ENCODE peak calls at places on chromosome 17, in eight cellular contexts. T is HTR-8/SVneo, V is HFFc6, U is M059J, G is transverse colon, M is amygdala, X is EL, D is iPS DF 6.9. F is an unnamed sample.

GRCh38 chr17:82101767-82102679 is 4.0 kb upstream of the FASN start:
- DNase-seq in U (no peak), T (no peak), M (peak), V (no peak), G (no peak), X (no peak), D (no peak), F (no peak)

GRCh38 chr17:79626156-79626890 is 15.5 kb upstream of the RBFOX3 start:
- DNase-seq in G (peak), D (no peak), T (no peak), V (no peak), M (no peak), X (no peak), U (no peak), F (no peak)

GRCh38 chr17:65532491-65532890 is 29.0 kb downstream of the AXIN2 start:
- DNase-seq in M (no peak), X (no peak), T (no peak), V (no peak), D (no peak), U (no peak), G (no peak), F (no peak)

GRCh38 chr17:48052956-48053757 is 5.0 kb downstream of the NFE2L1 start:
- DNase-seq in U (no peak), V (peak), T (no peak), M (peak), G (peak), X (peak), D (no peak), F (peak)

GRCh38 chr17:79192503-79193500 is 118.2 kb downstream of the ENGASE start:
- DNase-seq in M (no peak), G (no peak), U (peak), D (no peak), T (peak), V (peak), X (peak), F (peak)

GRCh38 chr17:80034654-80034976 is 1.1 kb downstream of the TBC1D16 start:
- DNase-seq in V (no peak), T (no peak), G (no peak), D (no peak), X (no peak), U (no peak), M (no peak), F (no peak)

GRCh38 chr17:82297280-82297803 is 20.1 kb downstream of the CD7 start:
- DNase-seq in G (peak), T (peak), V (peak), D (no peak), X (peak), U (peak), M (peak), F (peak)

GRCh38 chr17:82836823-82837357 is 2.9 kb downstream of the ZNF750 start:
- DNase-seq in D (no peak), T (no peak), V (no peak), M (no peak), X (no peak), U (no peak), G (no peak), F (peak)

GRCh38 chr17:964881-965280 is 14.7 kb downstream of the NXN start:
- DNase-seq in D (no peak), U (no peak), G (no peak), T (no peak), V (no peak), X (no peak), M (no peak), F (no peak)

GRCh38 chr17:31002047-31002446 is 31.2 kb downstream of the RNF135 start:
- DNase-seq in U (no peak), D (no peak), M (no peak), T (no peak), X (no peak), G (peak), V (no peak), F (no peak)

GRCh38 chr17:8728251-8728925 is 16.2 kb downstream of the CCDC42 start:
- DNase-seq in U (no peak), M (no peak), V (no peak), T (no peak), D (no peak), G (no peak), X (no peak), F (peak)

GRCh38 chr17:66982011-66982508 is 17.6 kb downstream of the CACNG4 start:
- DNase-seq in D (no peak), V (no peak), U (peak), G (no peak), M (no peak), T (no peak), X (peak), F (no peak)

GRCh38 chr17:64741038-64741641 is 79.0 kb upstream of the SMURF2 start:
- DNase-seq in X (peak), U (peak), M (peak), V (peak), T (no peak), D (no peak), G (no peak), F (peak)

GRCh38 chr17:28972437-28972836 is 21.1 kb upstream of the PHF12 start:
- DNase-seq in G (no peak), D (no peak), T (no peak), V (peak), M (no peak), X (peak), U (no peak), F (peak)

GRCh38 chr17:65527857-65528591 is 33.4 kb downstream of the AXIN2 start:
- DNase-seq in T (no peak), U (no peak), V (no peak), D (no peak), X (no peak), M (no peak), G (no peak), F (no peak)

GRCh38 chr17:5264930-5265329 is 17.2 kb upstream of the RABEP1 start:
- DNase-seq in U (no peak), T (no peak), V (no peak), D (no peak), X (no peak), G (no peak), M (no peak), F (no peak)

GRCh38 chr17:60154616-60155426 is 5.0 kb downstream of the CA4 start:
- DNase-seq in G (no peak), U (peak), M (no peak), V (peak), X (peak), T (no peak), D (no peak), F (peak)

GRCh38 chr17:17708301-17708700 is 27.0 kb downstream of the RAI1 start:
- DNase-seq in V (no peak), U (no peak), D (no peak), M (no peak), T (no peak), X (no peak), G (no peak), F (no peak)

GRCh38 chr17:6239237-6239798 is 169.1 kb downstream of the WSCD1 start:
- DNase-seq in T (no peak), G (no peak), D (no peak), M (no peak), U (peak), X (no peak), V (no peak), F (no peak)

GRCh38 chr17:59617141-59617757 is 2.4 kb upstream of the CLTC start:
- DNase-seq in U (peak), M (no peak), T (no peak), X (no peak), G (no peak), V (no peak), D (no peak), F (no peak)

GRCh38 chr17:16928406-16929280 is 43.3 kb downstream of the TNFRSF13B start:
- DNase-seq in T (no peak), M (no peak), X (no peak), D (no peak), U (no peak), V (no peak), G (no peak), F (no peak)

GRCh38 chr17:76614912-76615617 is 28.5 kb downstream of the ST6GALNAC1 start:
- DNase-seq in U (no peak), X (no peak), T (no peak), V (no peak), D (no peak), M (no peak), G (no peak), F (no peak)

GRCh38 chr17:17453088-17453487 is 23.7 kb upstream of the MED9 start:
- DNase-seq in M (no peak), D (no peak), U (no peak), T (no peak), X (no peak), V (no peak), G (no peak), F (no peak)

GRCh38 chr17:81685108-81685507 is 1.3 kb downstream of the HGS start:
- DNase-seq in V (peak), U (peak), G (no peak), D (no peak), X (peak), M (no peak), T (no peak), F (peak)

GRCh38 chr17:61635913-61636432 is 45.0 kb upstream of the NACA2 start:
- DNase-seq in U (peak), G (peak), X (peak), M (no peak), V (peak), D (peak), T (peak), F (peak)

GRCh38 chr17:44278006-44278405 is 10.1 kb upstream of the SLC4A1 start:
- DNase-seq in D (no peak), V (peak), U (peak), X (no peak), G (no peak), M (no peak), T (no peak), F (peak)

GRCh38 chr17:14805348-14805747 is 459.8 kb downstream of the PMP22 start:
- DNase-seq in X (peak), G (no peak), V (no peak), U (no peak), D (no peak), M (no peak), T (no peak), F (peak)

GRCh38 chr17:57084361-57084801 is 665 bp upstream of the AKAP1 start:
- DNase-seq in X (no peak), G (no peak), U (no peak), V (peak), T (peak), M (no peak), D (no peak), F (no peak)

GRCh38 chr17:31754239-31754945 is 104.7 kb downstream of the COPRS start:
- DNase-seq in V (peak), D (no peak), U (peak), M (no peak), G (no peak), T (peak), X (peak), F (peak)

GRCh38 chr17:30920282-30920681 is 1.5 kb upstream of the ADAP2 start:
- DNase-seq in U (peak), V (no peak), T (peak), D (no peak), X (peak), M (no peak), G (no peak), F (peak)

GRCh38 chr17:73500414-73500999 is 143.7 kb downstream of the SDK2 start:
- DNase-seq in X (no peak), G (no peak), D (no peak), V (no peak), U (no peak), T (no peak), M (no peak), F (no peak)

GRCh38 chr17:27379863-27380533 is 76.2 kb upstream of the KSR1 start:
- DNase-seq in T (no peak), X (peak), M (peak), U (peak), G (peak), D (no peak), V (peak), F (peak)

GRCh38 chr17:62899349-62899748 is 66.7 kb upstream of the TANC2 start:
- DNase-seq in D (no peak), G (no peak), T (no peak), U (no peak), X (no peak), V (no peak), M (no peak), F (no peak)

GRCh38 chr17:82838386-82839063 is 1.3 kb downstream of the ZNF750 start:
- DNase-seq in U (no peak), D (no peak), M (no peak), V (peak), G (peak), T (no peak), X (peak), F (peak)

GRCh38 chr17:3588104-3588503 is 21.1 kb downstream of the TRPV1 start:
- DNase-seq in D (no peak), X (no peak), G (no peak), V (no peak), M (no peak), T (no peak), U (no peak), F (no peak)

GRCh38 chr17:78242024-78242742 is 10.8 kb downstream of the TMEM235 start:
- DNase-seq in X (peak), U (peak), D (no peak), M (no peak), V (no peak), G (no peak), T (no peak), F (peak)

GRCh38 chr17:80220709-80221215 is 535 bp downstream of the SLC26A11 start:
- DNase-seq in V (no peak), M (peak), X (peak), U (no peak), T (peak), G (peak), D (no peak), F (peak)

GRCh38 chr17:45818708-45819107 is 26.0 kb upstream of the SPPL2C start:
- DNase-seq in T (no peak), D (no peak), G (no peak), M (no peak), U (no peak), X (no peak), V (no peak), F (no peak)

F was measured in GM23248.